ENCODE peak calls at places on chromosomes 13 and 19, in eight cellular contexts. G is cardiac muscle cell, K is astrocyte, S is hepatocyte, I is psoas muscle, H is transverse colon, C is foreskin keratinocyte, N is heart right ventricle. L is an unnamed sample.

GRCh38 chr13:60617863-60618733 is 221.1 kb downstream of the TDRD3 start:
- DNase-seq in G (peak; percentile 14), K (peak; percentile 22), S (peak; percentile 19), I (no peak), H (no peak), C (no peak), N (no peak), L (no peak)

GRCh38 chr13:112638157-112638750 is 50.3 kb upstream of the TUBGCP3 start:
- DNase-seq in G (no peak), K (no peak), S (no peak), I (no peak), H (no peak), C (peak; percentile 15), N (no peak), L (no peak)

GRCh38 chr13:79678100-79678499 is 197.1 kb downstream of the NDFIP2 start:
- DNase-seq in G (no peak), K (peak; percentile 62), S (peak; percentile 21), I (no peak), H (no peak), C (peak; percentile 57), N (no peak), L (no peak)

GRCh38 chr13:74258951-74259350 is 124.7 kb upstream of the KLF12 start:
- DNase-seq in G (no peak), K (no peak), S (no peak), I (no peak), H (no peak), C (no peak), N (no peak), L (no peak)

GRCh38 chr13:37443538-37443937 is 155.0 kb downstream of the POSTN start:
- DNase-seq in G (no peak), K (peak; percentile 93), S (no peak), I (no peak), H (no peak), C (peak; percentile 95), N (no peak), L (no peak)

GRCh38 chr13:44197791-44198770 is 175.5 kb upstream of the SERP2 start:
- DNase-seq in G (peak; percentile 36), K (peak; percentile 48), S (no peak), I (no peak), H (no peak), C (no peak), N (no peak), L (no peak)

GRCh38 chr19:5186293-5187050 is 154.1 kb downstream of the PTPRS start:
- DNase-seq in G (no peak), K (peak; percentile 72), S (no peak), I (peak; percentile 37), H (no peak), C (peak; percentile 50), N (no peak), L (no peak)

GRCh38 chr19:48596679-48597465 is 9.7 kb upstream of the SPACA4 start:
- DNase-seq in G (no peak), K (no peak), S (no peak), I (no peak), H (no peak), C (no peak), N (no peak), L (no peak)

GRCh38 chr19:4396949-4397783 is 3.2 kb downstream of the SH3GL1 start:
- DNase-seq in G (no peak), K (no peak), S (no peak), I (no peak), H (no peak), C (no peak), N (no peak), L (no peak)

GRCh38 chr19:57560049-57560491 is 407 bp upstream of the ZNF550 start:
- DNase-seq in G (no peak), K (peak; percentile 60), S (no peak), I (peak; percentile 46), H (no peak), C (peak; percentile 71), N (peak; percentile 49), L (peak; percentile 51)

GRCh38 chr13:104357174-104357573 is 1291.0 kb upstream of the SLC10A2 start:
- DNase-seq in G (no peak), K (peak; percentile 73), S (no peak), I (no peak), H (no peak), C (peak; percentile 41), N (no peak), L (no peak)

GRCh38 chr13:97548736-97549135 is 114.8 kb downstream of the RAP2A start:
- DNase-seq in G (no peak), K (no peak), S (no peak), I (no peak), H (no peak), C (no peak), N (no peak), L (no peak)

GRCh38 chr19:6362024-6362344 is 653 bp downstream of the CLPP start:
- DNase-seq in G (no peak), K (no peak), S (no peak), I (no peak), H (no peak), C (no peak), N (no peak), L (no peak)

GRCh38 chr19:27909185-27909840 is 1303.6 kb downstream of the UQCRFS1 start:
- DNase-seq in G (no peak), K (no peak), S (no peak), I (no peak), H (no peak), C (no peak), N (no peak), L (no peak)

GRCh38 chr19:8611890-8612806 is 1.6 kb upstream of the ADAMTS10 start:
- DNase-seq in G (no peak), K (peak; percentile 93), S (peak; percentile 37), I (peak; percentile 85), H (peak; percentile 35), C (no peak), N (peak; percentile 78), L (peak; percentile 72)

DNA sequence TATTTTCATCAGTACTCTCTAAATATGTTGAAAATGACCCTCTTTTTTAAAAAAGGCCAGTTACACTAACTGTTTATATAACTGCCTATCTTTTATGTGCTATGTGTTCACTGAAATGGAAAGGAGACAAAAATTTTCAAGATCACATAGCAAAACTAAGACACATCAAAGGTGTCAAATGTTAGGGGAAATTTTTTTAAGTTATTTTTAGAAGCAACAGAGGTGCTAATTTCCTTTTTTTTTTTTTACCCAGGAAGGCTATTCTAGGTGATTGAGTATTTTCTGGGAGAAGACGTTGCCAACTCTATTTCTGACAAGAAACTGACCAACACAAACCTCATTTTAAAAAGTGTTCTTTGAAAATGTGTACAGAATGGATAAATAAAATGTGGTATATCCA is 45.7 kb downstream of the ELF1 start:
- DNase-seq in G (no peak), K (no peak), S (no peak), I (no peak), H (no peak), C (no peak), N (no peak), L (no peak)
- H3K4me1 ChIP-seq in G (peaks cover 16% of the 10 kb centered on the region), K (no peaks in the 10 kb centered on the region), S (peaks cover 56% of the 10 kb centered on the region), I (peaks cover 62% of the 10 kb centered on the region), H (peaks cover 100% of the 10 kb centered on the region), C (peaks cover 20% of the 10 kb centered on the region), N (peaks cover 94% of the 10 kb centered on the region), L (peaks cover 99% of the 10 kb centered on the region)

GRCh38 chr19:10335149-10336053 is 2.1 kb upstream of the RAVER1 start:
- DNase-seq in G (peak; percentile 37), K (no peak), S (no peak), I (no peak), H (no peak), C (no peak), N (peak; percentile 58), L (no peak)
- TF ChIP-seq CTCF in G (no peak), K (no peak), S (no peak), I (no peak), H (peak; percentile 29), C (no peak), N (no peak), L (no peak)

GRCh38 chr19:9943744-9944143 is 7.4 kb upstream of the OLFM2 start:
- DNase-seq in G (no peak), K (no peak), S (no peak), I (no peak), H (no peak), C (no peak), N (no peak), L (no peak)

GRCh38 chr19:9941236-9941635 is 4.9 kb upstream of the OLFM2 start:
- DNase-seq in G (no peak), K (peak; percentile 52), S (no peak), I (no peak), H (no peak), C (peak; percentile 28), N (no peak), L (no peak)

GRCh38 chr19:9947441-9947840 is 11.1 kb upstream of the OLFM2 start:
- DNase-seq in G (no peak), K (no peak), S (no peak), I (no peak), H (no peak), C (no peak), N (no peak), L (no peak)

GRCh38 chr19:9941646-9942045 is 5.3 kb upstream of the OLFM2 start:
- DNase-seq in G (no peak), K (no peak), S (no peak), I (no peak), H (no peak), C (no peak), N (no peak), L (no peak)

DNA sequence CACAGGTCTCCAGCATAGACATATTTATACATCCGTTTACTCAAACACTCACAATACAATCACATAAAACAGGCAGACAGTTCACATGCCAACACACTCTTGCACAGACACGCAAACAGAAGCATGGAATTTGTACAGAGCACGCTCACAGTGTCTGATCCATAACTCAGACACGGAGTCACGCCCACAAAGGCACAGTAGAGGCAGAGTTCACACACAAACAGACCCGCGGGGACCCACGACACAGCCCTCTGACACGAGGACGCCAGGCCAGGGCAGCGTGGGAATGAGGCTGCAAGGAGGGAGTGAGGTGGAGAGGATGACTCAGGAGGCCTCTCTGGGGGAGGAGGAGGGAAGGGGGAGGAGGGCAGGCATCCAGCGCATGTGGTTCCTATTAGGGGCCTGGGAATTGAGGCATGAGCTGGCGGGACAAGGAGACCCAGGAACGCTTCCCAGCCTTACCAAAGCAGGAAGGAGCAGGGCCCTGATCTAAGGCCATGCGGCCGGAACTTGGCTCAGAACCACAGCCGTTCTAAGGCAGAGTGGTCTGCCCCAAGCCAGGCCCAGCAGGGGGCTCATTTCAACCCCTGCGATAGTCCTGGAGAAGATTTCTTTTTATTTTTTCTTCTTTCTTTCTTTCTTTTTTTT is 9.1 kb upstream of the OLFM2 start:
- DNase-seq in G (no peak), K (peak; percentile 99), S (peak; percentile 87), I (peak; percentile 89), H (peak; percentile 73), C (peak; percentile 93), N (peak; percentile 86), L (peak; percentile 90)
- H3K27ac ChIP-seq in G (no peak overlapping the region), K (peak overlapping the region; percentile 84), S (peak overlapping the region; percentile 91), I (peak overlapping the region; percentile 50), H (peak overlapping the region; percentile 72), C (peak overlapping the region; percentile 78), N (peak overlapping the region; percentile 48), L (peak overlapping the region; percentile 82)

DNA sequence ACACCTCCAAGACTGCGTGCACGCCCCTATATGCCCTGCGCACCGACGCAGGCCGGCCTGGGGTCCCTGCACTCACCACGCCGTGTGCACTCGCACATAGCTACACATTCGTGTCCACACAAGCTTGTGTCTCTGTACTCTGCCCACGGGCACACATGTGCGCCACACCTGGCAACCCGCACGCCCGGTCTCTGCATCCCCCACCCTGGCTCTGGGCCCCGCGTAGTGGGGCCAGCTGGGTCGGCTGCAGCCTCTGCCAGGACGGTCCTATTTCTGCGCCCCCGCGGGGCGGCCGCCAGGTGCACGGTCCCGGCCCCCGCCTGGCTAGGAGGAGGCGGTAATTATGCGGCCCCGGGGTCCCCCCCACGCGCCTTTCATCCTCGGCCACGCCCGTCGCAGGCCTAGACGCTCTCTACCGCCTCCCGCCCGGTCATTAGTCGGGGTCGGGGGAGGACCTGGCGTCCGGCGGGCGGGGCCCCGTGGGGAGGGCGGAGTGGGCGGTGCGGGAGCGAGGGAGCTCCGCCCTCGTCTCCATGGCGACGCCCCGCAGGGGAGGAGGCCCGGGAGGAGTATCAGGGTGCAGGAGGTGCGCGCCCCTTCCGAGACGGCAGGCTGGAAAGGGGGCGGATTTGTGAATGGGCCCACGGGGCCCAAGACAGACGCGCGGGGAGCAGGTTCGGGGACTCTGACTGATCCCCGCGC is 2.9 kb upstream of the CIRBP start:
- DNase-seq in G (peak; percentile 88), K (peak; percentile 58), S (peak; percentile 96), I (peak; percentile 91), H (peak; percentile 95), C (peak; percentile 81), N (peak; percentile 93), L (peak; percentile 90)
- H3K4me1 ChIP-seq in G (peaks cover 59% of the 10 kb centered on the region), K (peaks cover 70% of the 10 kb centered on the region), S (peaks cover 74% of the 10 kb centered on the region), I (peaks cover 49% of the 10 kb centered on the region), H (peaks cover 77% of the 10 kb centered on the region), C (peaks cover 12% of the 10 kb centered on the region), N (peaks cover 71% of the 10 kb centered on the region), L (peaks cover 83% of the 10 kb centered on the region)

L was measured in left ventricle myocardium inferior.